ENCODE peak calls at places on chromosome 18, in four cellular contexts. T is sigmoid colon, P is K562, I is HepG2. F is an unnamed sample.

GRCh38 chr18:61006687-61007224 is 326.5 kb upstream of the CDH20 start:
- DNase-seq in T (no peak), P (no peak), I (no peak), F (no peak)

GRCh38 chr18:23021625-23022024 is 88.5 kb downstream of the RBBP8 start:
- DNase-seq in T (no peak), P (no peak), I (no peak), F (no peak)

GRCh38 chr18:34729264-34729663 is 19.2 kb downstream of the DTNA start:
- DNase-seq in T (no peak), P (no peak), I (peak), F (no peak)

GRCh38 chr18:12376034-12376717 is 851 bp downstream of the AFG3L2 start:
- DNase-seq in T (peak), P (no peak), I (peak), F (no peak)

GRCh38 chr18:35267161-35267651 is 22.8 kb downstream of the ZSCAN30 start:
- DNase-seq in T (peak), P (no peak), I (no peak), F (peak)

GRCh38 chr18:11901826-11902438 is 6.2 kb downstream of the MPPE1 start:
- DNase-seq in T (no peak), P (no peak), I (no peak), F (no peak)

GRCh38 chr18:70452501-70452900 is 163.7 kb downstream of the SOCS6 start:
- DNase-seq in T (no peak), P (no peak), I (no peak), F (no peak)

GRCh38 chr18:11259421-11259820 is 110.1 kb upstream of the PIEZO2 start:
- DNase-seq in T (peak), P (no peak), I (no peak), F (peak)

GRCh38 chr18:27143580-27144287 is 41.4 kb downstream of the CHST9 start:
- DNase-seq in T (no peak), P (no peak), I (peak), F (no peak)

GRCh38 chr18:63319383-63320040 is at the start of gene BCL2:
- DNase-seq in T (peak), P (no peak), I (no peak), F (no peak)
- TF ChIP-seq POLR2A in T (peak), P (no peak), I (no peak), F (peak)

GRCh38 chr18:59986139-59986538 is 86.3 kb downstream of the PMAIP1 start:
- DNase-seq in T (no peak), P (no peak), I (no peak), F (no peak)

GRCh38 chr18:59985289-59985688 is 85.5 kb downstream of the PMAIP1 start:
- DNase-seq in T (no peak), P (no peak), I (no peak), F (no peak)

GRCh38 chr18:59990121-59990818 is 90.5 kb downstream of the PMAIP1 start:
- DNase-seq in T (no peak), P (no peak), I (no peak), F (no peak)

GRCh38 chr18:59987102-59987501 is 87.3 kb downstream of the PMAIP1 start:
- DNase-seq in T (no peak), P (no peak), I (no peak), F (no peak)

DNA sequence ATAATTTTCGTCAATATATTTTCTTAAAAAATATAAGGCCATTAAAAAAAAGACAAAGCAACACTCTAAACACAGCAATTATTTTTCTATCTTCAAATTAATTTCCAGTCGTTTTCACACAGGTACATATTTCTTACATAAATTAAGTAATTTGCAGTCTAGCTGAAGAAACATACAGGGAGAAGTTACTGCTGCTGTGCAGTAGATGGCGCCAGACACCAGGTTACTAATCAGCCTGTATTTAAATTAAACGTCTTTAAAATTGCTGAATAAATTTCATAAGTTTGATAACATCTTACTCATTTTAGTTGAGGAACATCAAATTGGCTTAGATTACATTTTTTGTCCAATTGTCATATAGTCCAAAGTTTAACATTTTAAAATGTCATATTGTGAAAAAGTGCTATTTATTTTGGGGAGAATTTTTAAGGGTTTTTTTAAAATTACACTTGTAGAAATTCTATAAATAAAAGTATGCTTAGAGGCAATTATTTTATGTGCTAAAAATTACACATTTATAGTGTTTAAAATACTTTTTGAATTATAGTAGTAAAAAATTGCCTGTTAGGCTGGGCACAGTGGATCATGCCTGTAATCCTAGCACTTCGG is 88.4 kb downstream of the PMAIP1 start:
- DNase-seq in T (no peak), P (peak), I (peak), F (no peak)
- TF ChIP-seq EP300 in T (no peak), P (no peak), I (no peak), F (no peak)

DNA sequence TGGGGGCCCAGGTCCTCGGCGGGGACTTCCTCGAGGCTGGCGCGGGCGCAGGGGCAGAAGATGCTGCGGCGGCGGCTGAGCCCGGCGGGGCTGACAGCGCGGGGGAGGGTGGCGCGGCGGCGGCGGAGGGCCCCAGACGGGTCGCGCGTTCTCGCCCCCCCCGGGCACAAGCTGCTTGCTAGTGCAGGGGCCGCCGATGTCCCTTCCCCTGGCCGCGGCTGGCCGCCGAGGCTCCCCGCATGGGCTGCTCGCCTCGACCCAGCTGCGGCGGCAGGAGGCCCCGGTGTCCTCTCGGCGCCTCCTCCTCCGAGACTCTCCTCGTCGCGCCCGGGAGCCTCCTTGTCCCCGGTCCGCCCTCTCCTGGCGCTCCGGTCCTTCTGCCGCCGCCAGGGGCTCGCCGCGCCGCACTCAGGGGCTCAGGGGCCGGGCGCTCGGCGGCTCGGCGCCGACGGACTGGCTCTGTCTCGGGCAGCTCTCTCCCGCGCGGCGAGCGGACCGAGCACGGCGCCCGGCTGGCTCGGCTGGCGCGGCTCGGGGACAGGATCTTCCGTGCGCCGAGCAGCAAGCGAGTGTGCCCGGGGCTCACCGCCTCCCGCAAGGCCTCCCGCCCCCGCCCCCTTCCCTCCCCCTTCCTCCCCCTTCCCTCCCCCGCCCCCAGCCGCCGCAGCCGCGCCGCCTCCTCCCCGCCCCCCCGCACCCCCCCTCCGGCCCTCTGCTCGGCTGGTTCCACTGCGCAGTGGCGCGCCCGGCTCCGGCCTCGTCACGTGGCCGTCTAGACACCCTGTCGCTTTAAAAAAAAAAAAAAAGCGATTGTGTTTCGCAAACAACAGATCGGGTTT is 902 bp upstream of the SMAD7 start:
- DNase-seq in T (peak), P (peak), I (peak), F (peak)
- TF ChIP-seq POLR2A in T (no peak), P (no peak), I (peak), F (peak)

GRCh38 chr18:77131652-77132368 is 773 bp downstream of the MBP start:
- DNase-seq in T (peak), P (no peak), I (no peak), F (peak)
- TF ChIP-seq EP300 in T (no peak), P (no peak), I (no peak), F (no peak)

GRCh38 chr18:79401494-79402208 is 5.9 kb downstream of the NFATC1 start:
- DNase-seq in T (peak), P (no peak), I (no peak), F (no peak)

GRCh38 chr18:79399275-79400081 is 3.7 kb downstream of the NFATC1 start:
- DNase-seq in T (peak), P (no peak), I (no peak), F (no peak)

GRCh38 chr18:79397830-79398761 is 2.4 kb downstream of the NFATC1 start:
- DNase-seq in T (peak), P (no peak), I (no peak), F (no peak)

GRCh38 chr18:79400591-79401381 is 5.1 kb downstream of the NFATC1 start:
- DNase-seq in T (peak), P (peak), I (no peak), F (no peak)

DNA sequence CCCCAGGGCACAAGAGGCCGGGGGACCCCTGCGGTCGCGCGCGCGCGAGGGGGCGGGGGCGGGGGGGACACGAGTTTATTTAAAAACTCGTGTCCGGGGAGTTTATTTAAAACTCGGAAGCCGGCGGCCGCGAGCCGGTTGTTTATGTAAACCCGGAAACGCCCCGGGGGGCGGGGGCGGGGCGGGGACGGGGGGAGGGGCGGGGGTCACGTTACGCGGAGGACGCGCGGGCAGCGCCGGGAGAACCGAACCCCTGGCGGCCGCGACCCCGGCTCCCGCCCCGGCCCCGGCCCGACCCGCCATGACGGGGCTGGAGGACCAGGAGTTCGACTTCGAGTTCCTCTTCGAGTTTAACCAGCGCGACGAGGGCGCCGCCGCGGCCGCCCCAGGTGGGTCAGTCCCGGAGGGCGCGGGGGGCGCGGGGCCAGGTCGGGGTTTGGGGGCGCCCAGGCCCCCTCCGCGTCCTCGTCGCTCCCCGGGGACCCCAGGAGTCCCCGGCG is 4.4 kb downstream of the NFATC1 start:
- DNase-seq in T (peak), P (peak), I (no peak), F (peak)
- TF ChIP-seq POLR2A in T (no peak), P (no peak), I (no peak), F (no peak)

DNA sequence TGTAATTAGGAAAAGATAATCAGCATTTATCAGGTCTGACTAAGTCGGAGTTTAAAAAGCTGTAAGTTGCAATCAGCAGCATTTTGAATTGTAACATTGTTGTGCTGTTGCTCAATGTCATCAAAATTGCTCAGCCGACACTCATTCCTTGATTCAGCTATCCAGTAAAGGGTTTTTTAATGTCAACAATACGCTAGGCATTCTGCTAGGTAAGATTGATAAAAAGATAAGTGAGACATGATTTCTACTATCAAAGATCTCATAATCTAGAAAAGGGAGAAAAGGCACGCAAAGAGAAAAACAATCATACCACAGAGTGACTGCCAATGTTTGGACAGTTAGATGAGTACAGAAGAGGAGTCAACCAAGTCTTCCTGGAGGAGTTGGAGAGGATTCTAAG is 327.2 kb upstream of the CDH2 start:
- DNase-seq in T (no peak), P (no peak), I (no peak), F (no peak)
- TF ChIP-seq EP300 in T (no peak), P (no peak), I (no peak), F (no peak)

DNA sequence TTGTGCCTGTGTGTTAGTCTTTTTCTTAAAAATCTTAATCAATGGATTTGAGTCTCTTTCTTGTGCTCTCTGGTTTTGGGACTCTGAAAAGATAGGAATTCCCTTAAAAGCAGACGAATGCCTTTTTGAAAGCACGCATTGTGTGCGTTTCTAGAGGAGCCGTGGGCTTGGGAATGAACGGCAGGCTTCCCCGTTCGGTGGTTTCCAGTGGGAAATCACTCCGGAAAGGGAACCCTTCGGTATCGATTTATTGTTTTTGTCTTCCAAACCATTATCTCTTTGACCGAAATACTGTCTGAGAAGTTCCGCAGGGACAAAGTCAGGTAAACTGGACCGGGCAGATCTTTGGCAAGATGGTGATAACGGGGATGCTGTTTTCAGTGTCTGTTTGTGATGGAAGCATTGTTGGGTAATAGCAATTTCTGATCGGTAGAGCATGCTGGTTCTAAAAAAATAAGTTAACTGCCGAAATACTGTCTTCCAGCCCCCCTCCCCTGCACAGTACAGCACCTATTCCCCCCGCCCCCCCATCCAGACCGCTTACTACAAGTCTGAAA is 429 bp downstream of the SETBP1 start:
- DNase-seq in T (no peak), P (no peak), I (no peak), F (no peak)
- TF ChIP-seq POLR2A in T (no peak), P (no peak), I (no peak), F (no peak)

GRCh38 chr18:31983020-31983419 is 35.6 kb upstream of the RNF125 start:
- DNase-seq in T (no peak), P (no peak), I (no peak), F (no peak)
- TF ChIP-seq EP300 in T (no peak), P (no peak), I (no peak), F (peak)

F was measured in tibial nerve.